ENCODE peak calls at places on chromosomes 2 and 18, in five cellular contexts. M is AG04449, C is HFFc6, X is cardiac fibroblast, Z is A673. K is an unnamed sample.

GRCh38 chr2:10760794-10761504 is 39.5 kb downstream of the ATP6V1C2 start:
- DNase-seq in M (no peak), C (no peak), X (no peak), Z (no peak), K (no peak)

GRCh38 chr2:217954051-217954450 is 48.7 kb downstream of the TNS1 start:
- DNase-seq in M (no peak), C (no peak), X (no peak), Z (no peak), K (no peak)

GRCh38 chr2:35501076-35501475 is 854.5 kb upstream of the CRIM1 start:
- DNase-seq in M (no peak), C (no peak), X (no peak), Z (peak), K (no peak)

GRCh38 chr2:224334083-224334482 is 67.8 kb downstream of the FAM124B start:
- DNase-seq in M (no peak), C (no peak), X (no peak), Z (no peak), K (no peak)

GRCh38 chr2:108535380-108535677 is 1.1 kb downstream of the LIMS1 start:
- DNase-seq in M (no peak), C (no peak), X (peak), Z (peak), K (no peak)

GRCh38 chr2:24478243-24478642 is 12.8 kb upstream of the NCOA1 start:
- DNase-seq in M (no peak), C (no peak), X (no peak), Z (no peak), K (no peak)

GRCh38 chr2:118978064-118978463 is 36.1 kb downstream of the MARCO start:
- DNase-seq in M (no peak), C (no peak), X (no peak), Z (no peak), K (no peak)

GRCh38 chr2:26018184-26018716 is 15.6 kb upstream of the RAB10 start:
- DNase-seq in M (no peak), C (peak), X (peak), Z (peak), K (no peak)

GRCh38 chr2:217248312-217248935 is 388.6 kb upstream of the TNP1 start:
- DNase-seq in M (no peak), C (no peak), X (peak), Z (peak), K (no peak)

GRCh38 chr18:78582131-78582789 is 397.4 kb upstream of the SALL3 start:
- DNase-seq in M (no peak), C (no peak), X (no peak), Z (no peak), K (no peak)

GRCh38 chr2:80199504-80199903 is 105.0 kb downstream of the LRRTM1 start:
- DNase-seq in M (no peak), C (no peak), X (no peak), Z (no peak), K (no peak)

GRCh38 chr18:46917108-46917807 is at the start of the genes KATNAL2 and PIAS2:
- DNase-seq in M (no peak), C (peak), X (peak), Z (peak), K (peak)

GRCh38 chr18:37554399-37554787 is 11.2 kb downstream of the CELF4 start:
- DNase-seq in M (no peak), C (no peak), X (no peak), Z (no peak), K (no peak)

GRCh38 chr18:47050468-47050867 is 15.0 kb upstream of the ELOA2 start:
- DNase-seq in M (peak), C (peak), X (peak), Z (peak), K (peak)

GRCh38 chr2:108575132-108575966 is 41.1 kb downstream of the LIMS1 start:
- DNase-seq in M (no peak), C (peak), X (peak), Z (peak), K (no peak)

GRCh38 chr2:75561566-75562512 is 1.1 kb upstream of the EVA1A start:
- DNase-seq in M (no peak), C (peak), X (no peak), Z (no peak), K (no peak)

GRCh38 chr2:67917332-67918054 is 145.3 kb downstream of the C1D start:
- DNase-seq in M (peak), C (peak), X (peak), Z (peak), K (no peak)

GRCh38 chr2:158049129-158049855 is 52.4 kb upstream of the UPP2 start:
- DNase-seq in M (no peak), C (no peak), X (no peak), Z (no peak), K (no peak)

GRCh38 chr2:74297391-74297790 is 45.8 kb downstream of the SLC4A5 start:
- DNase-seq in M (no peak), C (no peak), X (no peak), Z (no peak), K (no peak)

GRCh38 chr18:28999711-29000110 is 822.8 kb upstream of the CDH2 start:
- DNase-seq in M (peak), C (peak), X (no peak), Z (no peak), K (no peak)

GRCh38 chr2:37323770-37324535 is 680 bp downstream of the PRKD3 start:
- DNase-seq in M (no peak), C (peak), X (peak), Z (peak), K (peak)

GRCh38 chr2:10688921-10689807 is 611 bp downstream of the NOL10 start:
- DNase-seq in M (no peak), C (no peak), X (no peak), Z (no peak), K (peak)

GRCh38 chr2:127175821-127176354 is 44.2 kb downstream of the CYP27C1 start:
- DNase-seq in M (no peak), C (peak), X (no peak), Z (no peak), K (no peak)

GRCh38 chr2:235851841-235852527 is 316.2 kb downstream of the GBX2 start:
- DNase-seq in M (no peak), C (no peak), X (no peak), Z (no peak), K (peak)

GRCh38 chr2:49122107-49122506 is 32.2 kb downstream of the FSHR start:
- DNase-seq in M (no peak), C (no peak), X (no peak), Z (no peak), K (no peak)

GRCh38 chr2:233121856-233122255 is 61.7 kb downstream of the INPP5D start:
- DNase-seq in M (no peak), C (no peak), X (no peak), Z (no peak), K (no peak)

GRCh38 chr2:40118622-40119021 is 333.3 kb downstream of the SLC8A1 start:
- DNase-seq in M (no peak), C (no peak), X (no peak), Z (no peak), K (no peak)

GRCh38 chr2:149617476-149617875 is 29.9 kb upstream of the MMADHC start:
- DNase-seq in M (no peak), C (no peak), X (peak), Z (no peak), K (no peak)

GRCh38 chr2:70627499-70627898 is 73.9 kb upstream of the TGFA start:
- DNase-seq in M (no peak), C (no peak), X (peak), Z (no peak), K (no peak)

GRCh38 chr2:67055387-67056304 is 341.5 kb upstream of the ETAA1 start:
- DNase-seq in M (no peak), C (no peak), X (peak), Z (no peak), K (no peak)

GRCh38 chr2:220101902-220102301 is 474.5 kb downstream of the SLC4A3 start:
- DNase-seq in M (no peak), C (no peak), X (no peak), Z (peak), K (no peak)

GRCh38 chr18:67451952-67452351 is 64.6 kb downstream of the DSEL start:
- DNase-seq in M (no peak), C (no peak), X (no peak), Z (no peak), K (no peak)

GRCh38 chr2:44793322-44793870 is 148.1 kb upstream of the SIX3 start:
- DNase-seq in M (no peak), C (peak), X (peak), Z (peak), K (no peak)

DNA sequence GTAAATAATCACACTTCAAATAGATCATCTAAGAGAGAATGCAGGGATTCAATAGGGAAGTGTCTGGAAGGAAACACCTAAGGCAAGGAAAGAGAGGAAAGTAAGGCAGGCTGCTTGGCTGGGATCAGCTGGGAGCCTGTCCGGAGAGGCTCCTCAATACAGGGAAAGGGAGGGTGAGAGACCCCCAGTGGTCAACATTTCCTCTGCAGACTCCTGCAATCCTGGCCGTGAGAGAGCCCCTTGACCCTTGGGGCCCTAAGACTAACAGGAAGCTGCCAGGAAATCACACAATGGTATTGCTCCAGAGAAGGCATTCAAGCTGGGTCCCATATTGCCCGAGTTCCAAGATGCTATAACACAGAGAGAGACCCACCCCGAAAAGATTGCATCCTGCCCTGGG is 549.4 kb downstream of the NYAP2 start:
- DNase-seq in M (no peak), C (no peak), X (no peak), Z (no peak), K (no peak)
- TF ChIP-seq CTCF in M (no peak), C (no peak), X (no peak), Z (no peak), K (no peak)

DNA sequence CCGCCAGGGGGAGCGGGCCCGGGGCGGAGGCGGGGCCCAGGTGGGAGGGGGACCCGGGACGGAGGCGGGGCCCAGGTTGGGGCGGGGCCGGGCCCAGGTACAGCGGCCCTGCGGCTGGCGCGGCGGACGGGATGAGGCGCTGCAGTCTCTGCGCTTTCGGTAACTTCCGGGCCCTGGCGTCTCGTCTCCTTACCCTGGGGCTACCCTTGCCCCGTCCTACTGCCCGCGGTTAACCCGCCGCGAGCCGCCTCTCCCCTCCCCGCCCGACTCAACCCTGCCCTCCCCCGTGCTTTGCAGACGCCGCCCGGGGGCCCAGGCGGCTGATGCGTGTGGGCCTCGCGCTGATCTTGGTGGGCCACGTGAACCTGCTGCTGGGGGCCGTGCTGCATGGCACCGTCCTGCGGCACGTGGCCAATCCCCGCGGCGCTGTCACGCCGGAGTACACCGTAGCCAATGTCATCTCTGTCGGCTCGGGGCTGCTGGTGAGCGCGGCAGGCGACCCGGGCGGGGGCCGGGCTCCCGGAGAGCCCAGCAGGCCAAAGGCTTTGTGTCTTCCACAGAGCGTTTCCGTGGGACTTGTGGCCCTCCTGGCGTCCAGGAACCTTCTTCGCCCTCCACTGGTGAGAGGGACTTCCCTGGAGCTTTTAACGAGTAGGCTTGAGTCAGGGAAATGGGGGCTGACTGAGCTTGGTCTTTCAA is at the start of gene KRTCAP3:
- DNase-seq in M (no peak), C (no peak), X (no peak), Z (no peak), K (no peak)
- TF ChIP-seq CTCF in M (no peak), C (peak), X (no peak), Z (no peak), K (peak)

GRCh38 chr18:77321823-77322805 is 72.5 kb downstream of the GALR1 start:
- DNase-seq in M (no peak), C (no peak), X (no peak), Z (no peak), K (no peak)
- TF ChIP-seq CTCF in M (no peak), C (no peak), X (no peak), Z (no peak), K (no peak)

DNA sequence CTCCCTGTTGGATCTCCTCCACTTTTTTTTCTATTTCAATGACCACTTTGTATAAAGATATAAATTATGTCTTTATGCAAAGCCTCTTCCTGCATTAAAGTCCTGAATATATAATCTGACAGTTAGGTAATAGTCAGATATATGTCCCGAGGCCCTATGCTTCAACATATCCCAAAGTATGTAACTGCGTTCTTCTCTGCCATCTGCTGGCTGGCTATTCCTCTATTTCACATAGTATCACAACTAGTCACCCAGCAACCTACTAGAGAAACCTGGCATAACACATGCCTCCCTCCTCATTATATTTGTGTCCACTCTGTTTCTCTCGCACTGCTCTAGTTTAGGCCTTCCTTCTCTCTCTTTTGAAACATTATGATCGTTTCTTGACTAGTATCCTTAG is 640.8 kb downstream of the DPP10 start:
- DNase-seq in M (no peak), C (no peak), X (no peak), Z (no peak), K (no peak)
- TF ChIP-seq CTCF in M (no peak), C (no peak), X (no peak), Z (no peak), K (peak)

K was measured in neural crest cell.